ENCODE peak calls at places on chromosomes 5 and 9, in five cellular contexts. O is mesenchymal stem cell, Z is IMR-90, V is H9, U is neuronal stem cell. X is an unnamed sample.

GRCh38 chr5:141875795-141876627 is 2.2 kb downstream of the PCDH1 start:
- DNase-seq in U (no peak), Z (no peak), O (no peak), V (peak; percentile 65), X (no peak)

GRCh38 chr9:101977614-101978210 is 239.3 kb upstream of the GRIN3A start:
- DNase-seq in U (no peak), Z (peak; percentile 12), O (peak; percentile 14), V (no peak), X (peak; percentile 51)

GRCh38 chr5:61549530-61549929 is 217.5 kb downstream of the ZSWIM6 start:
- DNase-seq in Z (no peak), V (no peak), O (no peak), U (no peak), X (no peak)

GRCh38 chr5:177421046-177421798 is 5.3 kb upstream of the GRK6 start:
- DNase-seq in O (peak; percentile 26), U (no peak), V (no peak), Z (peak; percentile 19), X (no peak)

GRCh38 chr5:159120446-159120845 is 20.7 kb upstream of the EBF1 start:
- DNase-seq in O (peak; percentile 22), Z (no peak), V (no peak), U (no peak), X (no peak)

GRCh38 chr5:106521701-106522100 is 1149.0 kb downstream of the EFNA5 start:
- DNase-seq in V (no peak), Z (peak; percentile 76), U (no peak), O (peak; percentile 69), X (no peak)

GRCh38 chr9:84121991-84122523 is 141.5 kb downstream of the RMI1 start:
- DNase-seq in Z (peak; percentile 65), O (peak; percentile 91), U (no peak), V (no peak), X (no peak)

GRCh38 chr9:110049699-110050450 is 158.1 kb downstream of the C9orf152 start:
- DNase-seq in Z (no peak), V (peak; percentile 48), O (peak; percentile 50), U (no peak), X (no peak)

GRCh38 chr5:41883243-41883642 is 13.0 kb upstream of the OXCT1 start:
- DNase-seq in O (no peak), U (no peak), V (no peak), Z (no peak), X (no peak)

GRCh38 chr5:169218862-169219261 is 82.1 kb downstream of the SLIT3 start:
- DNase-seq in U (no peak), V (no peak), O (no peak), Z (no peak), X (no peak)

GRCh38 chr5:43338856-43339255 is 25.6 kb upstream of the HMGCS1 start:
- DNase-seq in Z (no peak), U (no peak), O (no peak), V (no peak), X (no peak)

GRCh38 chr9:17775646-17776045 is 196.8 kb downstream of the SH3GL2 start:
- DNase-seq in U (no peak), V (no peak), Z (no peak), O (no peak), X (no peak)

GRCh38 chr9:91144782-91145181 is 216.9 kb downstream of the AUH start:
- DNase-seq in V (no peak), U (no peak), O (no peak), Z (peak; percentile 71), X (no peak)

GRCh38 chr5:71883745-71884103 is 164.6 kb downstream of the CARTPT start:
- DNase-seq in U (no peak), Z (no peak), V (no peak), O (no peak), X (no peak)

GRCh38 chr9:135515541-135515951 is 5.7 kb upstream of the LCN1 start:
- DNase-seq in V (no peak), Z (no peak), U (no peak), O (no peak), X (no peak)

GRCh38 chr5:43421450-43422133 is 9.4 kb upstream of the CCL28 start:
- DNase-seq in U (no peak), Z (no peak), V (no peak), O (no peak), X (no peak)

GRCh38 chr5:146494656-146495055 is 21.3 kb downstream of the GPR151 start:
- DNase-seq in U (no peak), O (no peak), Z (no peak), V (no peak), X (no peak)

GRCh38 chr9:122134822-122135528 is 24.6 kb downstream of the NDUFA8 start:
- DNase-seq in V (no peak), O (peak; percentile 43), Z (peak; percentile 23), U (peak; percentile 67), X (peak; percentile 81)

GRCh38 chr9:22395585-22396205 is 50.9 kb upstream of the DMRTA1 start:
- DNase-seq in U (no peak), V (no peak), Z (peak; percentile 2), O (peak; percentile 27), X (peak; percentile 53)

GRCh38 chr9:21078702-21079101 is 960 bp upstream of the IFNB1 start:
- DNase-seq in V (no peak), U (no peak), O (no peak), Z (no peak), X (peak; percentile 9)

GRCh38 chr9:128259156-128259555 is 16.7 kb downstream of the GOLGA2 start:
- DNase-seq in U (no peak), O (no peak), Z (no peak), V (peak; percentile 73), X (no peak)

GRCh38 chr5:86865396-86865795 is 247.7 kb downstream of the COX7C start:
- DNase-seq in V (no peak), Z (no peak), U (no peak), O (no peak), X (no peak)

GRCh38 chr9:99782962-99783718 is 38.5 kb upstream of the NR4A3 start:
- DNase-seq in O (no peak), V (no peak), U (no peak), Z (no peak), X (no peak)

GRCh38 chr9:89778100-89779085 is 173.6 kb downstream of the GADD45G start:
- DNase-seq in O (no peak), V (no peak), Z (no peak), U (no peak), X (no peak)

GRCh38 chr5:9898319-9898718 is 268.2 kb upstream of the TAS2R1 start:
- DNase-seq in Z (peak; percentile 49), V (peak; percentile 59), U (peak; percentile 15), O (peak; percentile 41), X (peak; percentile 7)

GRCh38 chr5:142863856-142864255 is 93.7 kb downstream of the ARHGAP26 start:
- DNase-seq in O (no peak), V (peak; percentile 80), Z (no peak), U (no peak), X (no peak)

GRCh38 chr9:27272103-27272502 is 24.8 kb downstream of the EQTN start:
- DNase-seq in V (no peak), Z (no peak), U (no peak), O (no peak), X (no peak)

GRCh38 chr5:62587737-62588136 is 9.1 kb downstream of the LRRC70 start:
- DNase-seq in O (peak; percentile 37), V (no peak), Z (no peak), U (no peak), X (no peak)

GRCh38 chr9:129459550-129460322 is 161.2 kb downstream of the C9orf50 start:
- DNase-seq in V (no peak), Z (no peak), O (no peak), U (no peak), X (no peak)

GRCh38 chr5:80302636-80303035 is 17.2 kb upstream of the SPZ1 start:
- DNase-seq in V (no peak), U (no peak), Z (no peak), O (no peak), X (no peak)

GRCh38 chr5:79932510-79933504 is 58.3 kb downstream of the MTX3 start:
- DNase-seq in U (no peak), V (no peak), O (no peak), Z (no peak), X (no peak)

GRCh38 chr5:10533218-10533617 is 30.7 kb upstream of the ANKRD33B start:
- DNase-seq in U (no peak), Z (no peak), O (no peak), V (peak; percentile 80), X (no peak)

DNA sequence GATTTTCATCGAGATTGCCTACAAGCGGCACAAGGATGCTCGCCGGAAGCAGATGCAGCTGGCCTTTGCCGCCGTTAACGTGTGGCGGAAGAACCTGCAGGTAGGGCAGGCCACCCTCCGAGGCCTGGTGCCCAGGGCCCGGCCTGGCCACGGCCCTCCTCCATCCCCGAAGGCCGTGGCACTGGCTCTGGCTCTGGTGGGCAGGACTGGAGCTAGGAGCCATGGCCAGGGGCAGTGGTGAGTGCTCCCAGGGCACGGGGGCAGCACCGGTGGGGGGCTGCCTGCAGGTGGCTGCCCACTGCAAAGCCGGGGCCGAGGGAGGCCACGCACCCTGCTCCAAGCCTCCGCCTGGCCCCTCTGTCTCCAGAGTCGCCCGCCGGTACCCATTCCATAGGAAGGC is 6.0 kb downstream of the LRRC26 start:
- DNase-seq in Z (no peak), O (no peak), V (no peak), U (no peak), X (no peak)
- H3K27me3 ChIP-seq in Z (peaks cover 89% of the 10 kb centered on the region), O (peaks cover 95% of the 10 kb centered on the region), V (peaks cover 47% of the 10 kb centered on the region), U (peaks cover 93% of the 10 kb centered on the region), X (peaks cover 71% of the 10 kb centered on the region)

GRCh38 chr5:198516-198915 is 7.2 kb downstream of the LRRC14B start:
- DNase-seq in V (no peak), U (no peak), Z (no peak), O (no peak), X (no peak)

GRCh38 chr5:196350-196749 is 5.1 kb downstream of the LRRC14B start:
- DNase-seq in V (no peak), Z (no peak), U (no peak), O (no peak), X (no peak)

GRCh38 chr5:199821-200645 is 8.7 kb downstream of the LRRC14B start:
- DNase-seq in U (no peak), Z (no peak), V (no peak), O (no peak), X (no peak)

GRCh38 chr5:198941-199820 is 7.9 kb downstream of the LRRC14B start:
- DNase-seq in U (no peak), V (no peak), Z (no peak), O (no peak), X (no peak)

GRCh38 chr5:197892-198489 is 6.7 kb downstream of the LRRC14B start:
- DNase-seq in O (no peak), V (no peak), U (no peak), Z (no peak), X (no peak)
- H4K8ac ChIP-seq in O (no peak overlapping the region), V (no peak overlapping the region), U (no peak overlapping the region), Z (no peak overlapping the region), X (no peak overlapping the region)

GRCh38 chr5:130017173-130017572 is 112.9 kb downstream of the CHSY3 start:
- DNase-seq in V (no peak), U (no peak), O (no peak), Z (no peak), X (no peak)

GRCh38 chr5:130011986-130012385 is 107.7 kb downstream of the CHSY3 start:
- DNase-seq in V (no peak), O (no peak), Z (no peak), U (no peak), X (no peak)
- H3K9me3 ChIP-seq in V (no peaks in the 10 kb centered on the region), O (peaks cover 12% of the 10 kb centered on the region), Z (peaks cover 10% of the 10 kb centered on the region), U (no peaks in the 10 kb centered on the region), X (peaks cover 3% of the 10 kb centered on the region)

DNA sequence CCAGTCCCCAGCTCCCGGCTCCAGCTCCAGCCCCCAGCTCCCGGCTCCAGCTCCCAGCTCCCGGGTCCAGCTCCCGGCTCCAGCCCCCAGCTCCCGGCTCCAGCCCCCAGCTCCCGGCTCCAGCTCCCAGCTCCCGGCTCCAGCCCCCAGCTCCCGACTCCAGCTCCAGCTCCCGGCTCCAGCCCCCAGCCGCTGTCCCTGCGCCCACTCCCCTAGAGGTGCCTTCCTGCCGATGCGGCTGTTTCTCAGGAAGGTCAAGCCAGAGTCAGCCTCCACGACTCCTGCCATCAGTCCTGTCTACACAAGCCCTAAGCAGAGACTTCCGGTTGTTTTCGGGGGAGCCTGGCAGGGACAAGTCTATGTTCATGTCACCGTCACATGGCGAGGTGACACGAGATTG is 74.8 kb downstream of the ZNF354C start:
- DNase-seq in Z (no peak), V (no peak), O (no peak), U (no peak), X (no peak)
- H3K27me3 ChIP-seq in Z (no peaks in the 10 kb centered on the region), V (no peaks in the 10 kb centered on the region), O (no peaks in the 10 kb centered on the region), U (no peaks in the 10 kb centered on the region), X (no peaks in the 10 kb centered on the region)

X was measured in trophoblast cell.